ENCODE peak calls at places on chromosomes 5 and 9, in four cellular contexts. C is GM12878, K is HL-60, S is K562. W is an unnamed sample.

GRCh38 chr9:36985769-36986547 is 48.1 kb downstream of the PAX5 start:
- DNase-seq in S (no peak), C (no peak), K (no peak), W (no peak)

GRCh38 chr5:167940911-167941310 is 350.5 kb upstream of the WWC1 start:
- DNase-seq in K (no peak), S (no peak), C (no peak), W (no peak)

GRCh38 chr5:1523480-1523792 is 324 bp downstream of the LPCAT1 start:
- DNase-seq in K (no peak), S (peak), C (no peak), W (no peak)

GRCh38 chr9:86589273-86589672 is 235.1 kb upstream of the TUT7 start:
- DNase-seq in C (no peak), S (peak), K (no peak), W (no peak)

GRCh38 chr5:89384391-89384790 is 501.4 kb upstream of the MEF2C start:
- DNase-seq in K (no peak), C (no peak), S (no peak), W (no peak)

GRCh38 chr5:142548739-142549275 is 137.1 kb downstream of the FGF1 start:
- DNase-seq in C (peak), S (peak), K (peak), W (peak)

GRCh38 chr5:95718203-95718602 is 12.9 kb upstream of the RHOBTB3 start:
- DNase-seq in K (no peak), C (peak), S (no peak), W (no peak)

GRCh38 chr5:72242796-72243475 is 77.1 kb downstream of the MRPS27 start:
- DNase-seq in S (no peak), C (no peak), K (no peak), W (no peak)

GRCh38 chr9:137044042-137044441 is 1.9 kb downstream of the NPDC1 start:
- DNase-seq in S (no peak), K (no peak), C (no peak), W (no peak)

GRCh38 chr9:117821943-117822342 is 117.7 kb downstream of the TLR4 start:
- DNase-seq in K (no peak), C (no peak), S (no peak), W (no peak)

GRCh38 chr9:33791117-33791516 is 4.2 kb upstream of the PRSS3 start:
- DNase-seq in K (no peak), C (no peak), S (no peak), W (no peak)

GRCh38 chr9:13719981-13720380 is 440.5 kb upstream of the MPDZ start:
- DNase-seq in K (no peak), C (no peak), S (no peak), W (no peak)

GRCh38 chr5:72294473-72294872 is 25.6 kb downstream of the MRPS27 start:
- DNase-seq in C (no peak), K (no peak), S (no peak), W (no peak)

GRCh38 chr5:170503970-170504525 is at the start of gene KCNIP1:
- DNase-seq in S (no peak), K (no peak), C (no peak), W (no peak)

GRCh38 chr9:117412006-117412715 is 2.7 kb downstream of the ASTN2 start:
- DNase-seq in K (no peak), C (no peak), S (no peak), W (no peak)

GRCh38 chr5:93304391-93304790 is 276.6 kb downstream of the NR2F1-AS1 start:
- DNase-seq in K (no peak), S (no peak), C (no peak), W (no peak)

GRCh38 chr9:83219154-83219923 is 156.4 kb upstream of the RASEF start:
- DNase-seq in K (peak), C (no peak), S (no peak), W (no peak)

GRCh38 chr9:136267261-136268111 is 21.9 kb upstream of the QSOX2 start:
- DNase-seq in S (peak), C (no peak), K (peak), W (peak)

GRCh38 chr9:69221036-69221435 is 47.0 kb downstream of the TJP2 start:
- DNase-seq in K (no peak), S (no peak), C (no peak), W (no peak)

GRCh38 chr5:88536146-88536545 is 267.5 kb upstream of the TMEM161B start:
- DNase-seq in C (no peak), K (no peak), S (no peak), W (no peak)

GRCh38 chr5:74934949-74935751 is 69.0 kb upstream of the FAM169A start:
- DNase-seq in S (no peak), K (no peak), C (no peak), W (no peak)

GRCh38 chr5:160543395-160543794 is 121.7 kb downstream of the PTTG1 start:
- DNase-seq in C (no peak), K (no peak), S (no peak), W (no peak)

GRCh38 chr9:104906441-104907277 is 21.3 kb downstream of the ABCA1 start:
- DNase-seq in S (no peak), C (no peak), K (no peak), W (no peak)

GRCh38 chr9:72351538-72352453 is 13.2 kb downstream of the ZFAND5 start:
- DNase-seq in C (no peak), K (no peak), S (no peak), W (no peak)

GRCh38 chr5:100505984-100506670 is 29.0 kb upstream of the FAM174A start:
- DNase-seq in K (peak), C (no peak), S (no peak), W (no peak)

GRCh38 chr5:146878471-146879172 is at the start of gene PPP2R2B:
- DNase-seq in S (no peak), K (no peak), C (no peak), W (no peak)

GRCh38 chr5:175873090-175873454 is 1.7 kb downstream of the CPLX2 start:
- DNase-seq in S (peak), C (no peak), K (no peak), W (no peak)

GRCh38 chr5:154221371-154221896 is 30.9 kb downstream of the GALNT10 start:
- DNase-seq in S (no peak), C (no peak), K (no peak), W (no peak)

GRCh38 chr9:133955821-133956411 is 36.2 kb downstream of the VAV2 start:
- DNase-seq in S (no peak), C (no peak), K (no peak), W (peak)

GRCh38 chr9:4341554-4341953 is 41.7 kb upstream of the GLIS3 start:
- DNase-seq in S (no peak), K (no peak), C (no peak), W (no peak)

GRCh38 chr9:104934686-104935413 is 6.9 kb upstream of the ABCA1 start:
- DNase-seq in K (no peak), S (no peak), C (no peak), W (no peak)

GRCh38 chr5:81302596-81302995 is 1.2 kb downstream of the ZCCHC9 start:
- DNase-seq in C (no peak), S (no peak), K (no peak), W (no peak)

GRCh38 chr9:100775912-100776311 is 198.0 kb downstream of the CAVIN4 start:
- DNase-seq in S (no peak), C (no peak), K (no peak), W (no peak)

GRCh38 chr9:4566806-4567205 is 76.5 kb downstream of the SLC1A1 start:
- DNase-seq in K (no peak), C (no peak), S (no peak), W (no peak)

GRCh38 chr5:136776022-136776927 is 410.9 kb upstream of the TRPC7 start:
- DNase-seq in K (no peak), S (no peak), C (no peak), W (no peak)

GRCh38 chr5:133142782-133143181 is 91.0 kb downstream of the HSPA4 start:
- DNase-seq in C (no peak), K (no peak), S (no peak), W (no peak)

GRCh38 chr5:95870105-95870672 is 47.7 kb upstream of the GLRX start:
- DNase-seq in S (no peak), C (peak), K (no peak), W (no peak)

GRCh38 chr5:92945630-92946097 is 635.4 kb downstream of the NR2F1-AS1 start:
- DNase-seq in K (no peak), C (no peak), S (no peak), W (no peak)

GRCh38 chr5:115366223-115366622 is 69.8 kb upstream of the CCDC112 start:
- DNase-seq in K (no peak), C (no peak), S (no peak), W (no peak)

GRCh38 chr9:125963932-125964331 is 216.8 kb downstream of the PBX3 start:
- DNase-seq in K (no peak), S (no peak), C (no peak), W (no peak)

DNA sequence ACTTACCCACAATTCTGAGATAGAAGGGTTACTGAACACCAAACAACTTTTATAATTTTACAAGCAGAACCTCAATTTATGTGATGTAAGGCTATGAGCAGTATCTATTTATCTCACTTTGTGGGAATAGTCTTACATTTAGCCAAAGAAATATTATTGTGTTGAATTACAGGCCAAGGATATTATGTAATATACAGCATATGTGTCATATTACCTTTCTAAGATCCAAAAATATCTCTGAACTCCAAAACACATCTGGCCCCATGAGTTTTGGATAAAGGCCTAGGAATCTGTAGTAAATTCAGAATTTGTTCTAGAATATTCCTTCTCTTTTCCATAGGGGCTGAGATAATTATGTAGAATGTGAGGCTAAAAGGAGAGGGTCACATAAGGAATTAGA is 20.6 kb upstream of the GRAMD2B start:
- DNase-seq in C (no peak), K (no peak), S (no peak), W (no peak)
- TF ChIP-seq SPI1 in C (no peak), K (no peak), S (no peak), W (no peak)

GRCh38 chr5:55817030-55817429 is 34.1 kb upstream of the IL31RA start:
- DNase-seq in S (no peak), C (no peak), K (no peak), W (no peak)

GRCh38 chr5:55823151-55823796 is 27.9 kb upstream of the IL31RA start:
- DNase-seq in C (no peak), K (no peak), S (no peak), W (no peak)

GRCh38 chr5:55820488-55820887 is 30.7 kb upstream of the IL31RA start:
- DNase-seq in S (no peak), K (no peak), C (no peak), W (no peak)

GRCh38 chr5:55816342-55816741 is 34.8 kb upstream of the IL31RA start:
- DNase-seq in C (no peak), K (no peak), S (no peak), W (no peak)

DNA sequence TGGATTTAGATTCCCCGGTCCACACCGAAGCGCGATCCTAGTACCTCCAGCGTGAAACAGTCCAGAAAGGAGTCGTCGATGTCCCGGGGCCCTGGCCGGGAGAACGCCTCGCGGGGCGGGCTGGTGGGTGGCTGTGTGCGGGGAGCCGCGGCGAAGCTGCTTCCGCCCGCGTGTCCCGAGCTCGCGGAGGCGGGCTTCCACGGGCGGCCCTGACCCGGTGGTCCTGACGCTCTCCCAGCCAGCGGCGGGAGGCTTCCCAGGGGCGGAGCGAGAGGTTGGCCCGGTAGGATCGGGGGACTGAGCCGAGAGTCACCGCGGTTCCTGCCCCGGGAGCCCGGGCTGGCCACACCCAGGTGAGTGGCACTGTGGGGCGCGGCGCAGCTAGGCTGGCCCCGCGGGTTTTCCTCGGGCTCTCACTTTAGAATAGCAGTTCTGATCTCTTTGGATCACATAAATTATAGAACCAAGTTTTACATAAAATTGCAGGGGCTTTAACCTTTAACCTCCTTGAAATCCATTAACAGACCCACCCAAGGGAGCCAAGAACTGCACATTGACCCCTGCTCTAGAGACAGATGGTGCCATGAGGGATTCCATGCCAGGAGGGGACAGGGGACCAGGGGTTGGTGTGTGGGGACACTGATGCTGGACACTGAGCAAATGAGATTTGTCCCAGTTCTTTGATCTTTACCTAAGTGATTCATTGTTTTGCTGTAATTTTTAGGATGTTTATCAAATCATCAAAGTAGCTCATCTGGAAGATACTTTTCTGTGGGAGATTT is 29.2 kb upstream of the IL31RA start:
- DNase-seq in C (no peak), S (peak), K (no peak), W (no peak)
- TF ChIP-seq SPI1 in C (no peak), S (no peak), K (no peak), W (no peak)

DNA sequence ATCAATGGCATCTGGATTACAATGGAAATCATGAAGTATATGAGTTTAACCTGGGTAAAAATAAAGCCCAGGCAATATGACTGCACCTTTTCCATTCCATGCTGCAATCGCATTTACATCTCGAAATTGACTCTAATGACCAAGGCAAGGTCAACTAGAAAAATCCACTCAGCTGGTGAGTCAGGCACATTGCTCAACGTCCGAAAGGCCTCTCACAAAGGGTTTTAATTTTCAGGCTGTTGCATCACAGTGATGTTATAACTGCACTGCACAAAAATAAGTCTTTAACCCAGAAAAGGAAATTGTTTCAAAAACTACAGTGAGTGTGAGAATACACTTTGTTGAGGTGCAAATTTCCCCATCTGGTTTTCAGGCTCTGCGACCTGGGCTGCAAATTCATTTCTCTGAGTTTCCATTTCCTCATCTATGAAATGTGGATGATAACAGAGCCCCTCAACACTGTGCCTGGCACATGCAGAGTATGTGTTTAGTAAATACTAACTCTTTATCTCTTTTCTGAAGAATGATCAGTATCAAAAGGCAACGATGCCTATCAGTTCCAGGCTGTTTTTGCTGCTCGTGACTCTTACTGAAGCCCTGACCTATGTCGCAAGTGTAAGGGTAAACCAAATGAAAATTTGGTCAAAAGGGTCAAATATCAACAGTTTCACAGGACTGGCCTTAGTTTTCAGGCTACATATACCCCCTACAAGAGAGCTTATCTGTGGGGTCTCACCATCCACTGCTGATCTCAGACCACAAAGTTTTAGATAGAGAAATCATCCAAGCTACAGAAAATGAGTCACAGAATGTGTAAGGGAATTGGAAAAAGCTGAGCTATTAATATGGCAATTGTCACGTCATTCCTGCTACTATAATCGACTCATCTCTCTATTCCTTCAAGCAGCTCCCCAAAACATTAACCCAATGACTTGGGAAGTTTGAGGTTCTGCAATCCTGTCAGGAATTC is 4.1 kb downstream of the NFIL3 start:
- DNase-seq in C (no peak), K (peak), S (peak), W (no peak)
- TF ChIP-seq SPI1 in C (no peak), K (peak), S (no peak), W (no peak)

GRCh38 chr5:2704111-2704510 is 47.4 kb downstream of the IRX2 start:
- DNase-seq in K (no peak), S (no peak), C (no peak), W (no peak)
- TF ChIP-seq SPI1 in K (no peak), S (no peak), C (no peak), W (no peak)